ENCODE peak calls at places on chromosomes 13 and 19, in seven cellular contexts. One of them, this sample, is unnamed.

GRCh38 chr19:29663861-29664752 is 1.2 kb upstream of the PLEKHF1 start:
- DNase-seq in lower leg skin: no peak
- DNase-seq in ovary: no peak
- DNase-seq in H54: no peak
- DNase-seq in uterus: no peak
- DNase-seq in testis: no peak
- DNase-seq in A549: no peak
- DNase-seq in this sample: peak; percentile 19

GRCh38 chr13:75194717-75195116 is 287.3 kb downstream of the TBC1D4 start:
- DNase-seq in ovary: peak; percentile 32
- DNase-seq in lower leg skin: no peak
- DNase-seq in testis: no peak
- DNase-seq in A549: no peak
- DNase-seq in H54: no peak
- DNase-seq in uterus: no peak
- DNase-seq in this sample: peak; percentile 29

GRCh38 chr19:51701468-51702100 is 8.5 kb downstream of the SPACA6 start:
- DNase-seq in A549: no peak
- DNase-seq in testis: no peak
- DNase-seq in ovary: no peak
- DNase-seq in H54: no peak
- DNase-seq in uterus: no peak
- DNase-seq in lower leg skin: no peak
- DNase-seq in this sample: no peak

GRCh38 chr13:37058801-37059135 is 720 bp downstream of the SUPT20H start:
- DNase-seq in lower leg skin: no peak
- DNase-seq in uterus: no peak
- DNase-seq in ovary: no peak
- DNase-seq in testis: peak; percentile 58
- DNase-seq in H54: no peak
- DNase-seq in A549: no peak
- DNase-seq in this sample: no peak

GRCh38 chr19:28908941-28909340 is 304.0 kb downstream of the UQCRFS1 start:
- DNase-seq in testis: no peak
- DNase-seq in H54: no peak
- DNase-seq in lower leg skin: no peak
- DNase-seq in uterus: no peak
- DNase-seq in ovary: no peak
- DNase-seq in A549: no peak
- DNase-seq in this sample: no peak

GRCh38 chr13:113408562-113408961 is 44.6 kb upstream of the GRTP1 start:
- DNase-seq in A549: no peak
- DNase-seq in ovary: no peak
- DNase-seq in H54: no peak
- DNase-seq in testis: no peak
- DNase-seq in uterus: no peak
- DNase-seq in lower leg skin: no peak
- DNase-seq in this sample: peak; percentile 17

GRCh38 chr13:95235199-95235726 is 66.0 kb downstream of the ABCC4 start:
- DNase-seq in H54: no peak
- DNase-seq in testis: no peak
- DNase-seq in A549: no peak
- DNase-seq in lower leg skin: no peak
- DNase-seq in uterus: no peak
- DNase-seq in ovary: no peak
- DNase-seq in this sample: no peak

GRCh38 chr19:29665826-29666633 is 769 bp downstream of the PLEKHF1 start:
- DNase-seq in uterus: peak; percentile 54
- DNase-seq in lower leg skin: no peak
- DNase-seq in A549: no peak
- DNase-seq in H54: no peak
- DNase-seq in testis: peak; percentile 53
- DNase-seq in ovary: peak; percentile 64
- DNase-seq in this sample: peak; percentile 63

GRCh38 chr19:6835501-6835900 is 51.9 kb upstream of the ADGRE1 start:
- DNase-seq in H54: no peak
- DNase-seq in uterus: no peak
- DNase-seq in A549: no peak
- DNase-seq in testis: no peak
- DNase-seq in ovary: no peak
- DNase-seq in lower leg skin: no peak
- DNase-seq in this sample: no peak

GRCh38 chr19:17305517-17306284 is at the start of gene MRPL34:
- DNase-seq in lower leg skin: peak; percentile 95
- DNase-seq in A549: peak; percentile 99
- DNase-seq in uterus: peak; percentile 97
- DNase-seq in H54: peak; percentile 93
- DNase-seq in ovary: peak; percentile 96
- DNase-seq in testis: peak; percentile 97
- DNase-seq in this sample: peak; percentile 98
- TF ChIP-seq POLR2A in lower leg skin: peak; percentile 1
- TF ChIP-seq POLR2A in A549: peak; percentile 50
- TF ChIP-seq POLR2A in uterus: peak; percentile 70
- TF ChIP-seq POLR2A in H54: peak; percentile 49
- TF ChIP-seq POLR2A in ovary: peak; percentile 37
- TF ChIP-seq POLR2A in testis: no peak
- TF ChIP-seq POLR2A in this sample: no peak

GRCh38 chr19:1251503-1252220 is 3.3 kb downstream of the MIDN start:
- DNase-seq in H54: peak; percentile 60
- DNase-seq in lower leg skin: no peak
- DNase-seq in A549: peak; percentile 84
- DNase-seq in ovary: no peak
- DNase-seq in uterus: no peak
- DNase-seq in testis: no peak
- DNase-seq in this sample: peak; percentile 91
- TF ChIP-seq POLR2A in H54: no peak
- TF ChIP-seq POLR2A in lower leg skin: no peak
- TF ChIP-seq POLR2A in A549: no peak
- TF ChIP-seq POLR2A in ovary: no peak
- TF ChIP-seq POLR2A in uterus: no peak
- TF ChIP-seq POLR2A in testis: no peak
- TF ChIP-seq POLR2A in this sample: no peak

GRCh38 chr13:40388617-40389016 is 277.8 kb downstream of the FOXO1 start:
- DNase-seq in H54: no peak
- DNase-seq in lower leg skin: no peak
- DNase-seq in ovary: no peak
- DNase-seq in uterus: no peak
- DNase-seq in A549: no peak
- DNase-seq in testis: no peak
- DNase-seq in this sample: no peak
- TF ChIP-seq POLR2A in H54: no peak
- TF ChIP-seq POLR2A in lower leg skin: no peak
- TF ChIP-seq POLR2A in ovary: no peak
- TF ChIP-seq POLR2A in uterus: no peak
- TF ChIP-seq POLR2A in A549: no peak
- TF ChIP-seq POLR2A in testis: no peak
- TF ChIP-seq POLR2A in this sample: no peak

DNA sequence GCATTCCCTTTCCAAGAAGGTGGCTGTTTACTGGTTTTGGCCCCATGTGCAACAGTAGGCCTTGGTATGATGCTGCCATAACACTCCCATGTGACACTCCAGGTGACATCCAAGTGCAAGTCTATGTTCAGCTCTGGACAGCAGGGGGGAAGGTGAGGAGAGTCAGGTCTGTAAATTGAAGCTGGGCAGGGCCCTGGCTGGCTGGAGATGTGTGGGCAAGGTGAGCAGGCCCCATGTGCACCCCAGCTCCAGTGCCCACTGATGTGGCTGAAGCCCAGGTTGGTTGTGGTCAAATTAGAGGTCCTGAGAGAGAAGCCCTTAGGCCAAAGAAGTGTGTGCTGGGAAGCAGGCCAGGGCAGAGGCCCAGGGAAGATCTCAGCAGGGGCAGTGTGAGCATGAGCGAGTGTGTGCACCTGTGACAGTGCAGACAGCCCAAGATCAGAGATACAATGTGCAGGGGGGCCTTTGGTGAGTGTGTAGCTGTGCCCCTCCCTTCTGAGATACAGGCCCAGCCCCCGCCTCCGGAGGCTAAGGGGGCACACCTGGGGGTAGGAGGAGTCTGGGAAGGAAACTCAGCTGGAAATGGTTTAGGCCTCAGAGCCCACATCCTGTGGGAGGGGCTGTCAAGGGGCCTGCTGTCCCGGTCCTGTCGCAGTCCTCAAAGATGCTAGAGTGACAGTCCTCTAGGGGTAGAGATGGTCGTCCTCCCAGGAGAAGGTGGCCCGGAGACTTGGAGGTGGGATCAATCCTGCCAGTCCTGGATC is 18.6 kb downstream of the DEDD2 start:
- DNase-seq in H54: no peak
- DNase-seq in testis: no peak
- DNase-seq in ovary: no peak
- DNase-seq in lower leg skin: no peak
- DNase-seq in A549: no peak
- DNase-seq in uterus: no peak
- DNase-seq in this sample: no peak
- TF ChIP-seq POLR2A in H54: no peak
- TF ChIP-seq POLR2A in testis: no peak
- TF ChIP-seq POLR2A in ovary: no peak
- TF ChIP-seq POLR2A in lower leg skin: no peak
- TF ChIP-seq POLR2A in A549: no peak
- TF ChIP-seq POLR2A in uterus: no peak
- TF ChIP-seq POLR2A in this sample: no peak

GRCh38 chr13:35822666-35823065 is 308.5 kb downstream of the DCLK1 start:
- DNase-seq in H54: no peak
- DNase-seq in uterus: no peak
- DNase-seq in ovary: no peak
- DNase-seq in A549: no peak
- DNase-seq in lower leg skin: no peak
- DNase-seq in testis: no peak
- DNase-seq in this sample: no peak
- TF ChIP-seq POLR2A in H54: no peak
- TF ChIP-seq POLR2A in uterus: no peak
- TF ChIP-seq POLR2A in ovary: no peak
- TF ChIP-seq POLR2A in A549: no peak
- TF ChIP-seq POLR2A in lower leg skin: no peak
- TF ChIP-seq POLR2A in testis: no peak
- TF ChIP-seq POLR2A in this sample: no peak

GRCh38 chr13:111534646-111535461 is 214.4 kb downstream of the TEX29 start:
- DNase-seq in lower leg skin: no peak
- DNase-seq in ovary: no peak
- DNase-seq in uterus: no peak
- DNase-seq in H54: no peak
- DNase-seq in testis: no peak
- DNase-seq in A549: no peak
- DNase-seq in this sample: no peak
- TF ChIP-seq POLR2A in lower leg skin: no peak
- TF ChIP-seq POLR2A in ovary: no peak
- TF ChIP-seq POLR2A in uterus: no peak
- TF ChIP-seq POLR2A in H54: no peak
- TF ChIP-seq POLR2A in testis: no peak
- TF ChIP-seq POLR2A in A549: no peak
- TF ChIP-seq POLR2A in this sample: no peak

DNA sequence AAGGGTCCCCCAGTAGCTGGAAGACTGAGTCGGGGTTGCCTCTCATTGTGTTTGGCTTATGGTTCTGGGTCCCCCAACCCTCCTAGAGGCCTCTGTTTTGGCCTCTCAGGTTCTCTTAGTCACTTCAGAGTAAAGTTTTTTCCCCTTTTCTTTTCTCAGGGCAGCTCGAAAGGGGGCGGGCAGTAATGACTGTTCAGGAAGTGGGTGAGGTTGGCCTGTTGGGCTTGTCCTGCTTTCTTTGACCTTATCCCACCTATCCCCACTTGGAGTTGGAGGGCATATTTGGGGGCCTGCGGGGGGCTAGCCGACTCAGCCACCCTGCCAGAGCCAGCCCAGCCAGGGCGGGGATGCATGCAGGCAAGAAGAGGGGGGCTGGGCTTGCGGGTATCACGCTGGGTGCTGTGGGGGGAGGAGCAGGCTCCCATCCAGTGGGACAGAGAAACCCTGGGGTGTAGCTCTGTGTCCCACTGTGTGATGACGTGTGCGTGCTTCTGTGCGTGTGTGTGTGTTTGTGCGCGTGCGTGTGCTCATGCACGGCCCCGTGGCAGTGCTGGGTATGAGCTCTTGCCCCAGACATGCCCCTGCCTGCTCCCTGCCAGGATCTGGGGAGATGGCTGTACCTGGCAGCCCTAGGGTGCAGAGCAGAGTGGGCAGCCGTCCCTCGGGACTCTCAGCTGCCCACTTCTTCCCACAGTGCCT is 1.4 kb downstream of the CIC start:
- DNase-seq in uterus: peak; percentile 53
- DNase-seq in testis: peak; percentile 50
- DNase-seq in A549: peak; percentile 83
- DNase-seq in ovary: peak; percentile 65
- DNase-seq in lower leg skin: no peak
- DNase-seq in H54: peak; percentile 90
- DNase-seq in this sample: no peak
- TF ChIP-seq POLR2A in uterus: no peak
- TF ChIP-seq POLR2A in testis: no peak
- TF ChIP-seq POLR2A in A549: peak; percentile 60
- TF ChIP-seq POLR2A in ovary: no peak
- TF ChIP-seq POLR2A in lower leg skin: no peak
- TF ChIP-seq POLR2A in H54: peak; percentile 55
- TF ChIP-seq POLR2A in this sample: no peak

GRCh38 chr13:59609421-59609820 is 554.3 kb downstream of the DIAPH3 start:
- DNase-seq in H54: no peak
- DNase-seq in ovary: no peak
- DNase-seq in lower leg skin: no peak
- DNase-seq in A549: no peak
- DNase-seq in testis: no peak
- DNase-seq in uterus: no peak
- DNase-seq in this sample: no peak

GRCh38 chr13:59607780-59608233 is 555.9 kb downstream of the DIAPH3 start:
- DNase-seq in testis: no peak
- DNase-seq in H54: no peak
- DNase-seq in lower leg skin: no peak
- DNase-seq in uterus: no peak
- DNase-seq in ovary: no peak
- DNase-seq in A549: no peak
- DNase-seq in this sample: no peak

GRCh38 chr13:59601993-59602392 is 561.7 kb downstream of the DIAPH3 start:
- DNase-seq in testis: no peak
- DNase-seq in ovary: no peak
- DNase-seq in A549: no peak
- DNase-seq in uterus: no peak
- DNase-seq in H54: no peak
- DNase-seq in lower leg skin: no peak
- DNase-seq in this sample: no peak

GRCh38 chr13:59603646-59604045 is 560.1 kb downstream of the DIAPH3 start:
- DNase-seq in ovary: no peak
- DNase-seq in uterus: no peak
- DNase-seq in testis: no peak
- DNase-seq in lower leg skin: no peak
- DNase-seq in H54: no peak
- DNase-seq in A549: no peak
- DNase-seq in this sample: no peak

DNA sequence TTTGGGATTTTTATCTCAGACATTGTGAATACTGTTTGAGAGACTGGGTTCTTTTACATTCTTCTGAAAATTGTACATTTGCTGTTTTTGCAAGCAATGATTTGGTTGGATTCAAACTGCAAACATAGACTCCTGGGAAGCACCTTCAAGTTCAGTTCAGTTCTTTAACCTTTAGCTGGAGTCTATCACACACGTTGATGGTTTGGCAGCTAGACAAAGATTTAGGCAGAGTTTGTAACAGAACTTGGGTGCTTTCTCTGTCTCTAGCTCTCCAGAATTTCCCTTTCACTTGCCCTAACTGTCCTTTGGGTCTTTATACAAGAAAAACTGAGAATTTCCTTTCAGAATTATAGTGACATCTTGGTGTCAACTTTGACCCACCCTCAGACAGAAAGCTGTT is 556.6 kb downstream of the DIAPH3 start:
- DNase-seq in A549: no peak
- DNase-seq in testis: no peak
- DNase-seq in H54: no peak
- DNase-seq in uterus: no peak
- DNase-seq in ovary: no peak
- DNase-seq in lower leg skin: no peak
- DNase-seq in this sample: no peak
- TF ChIP-seq POLR2A in A549: no peak
- TF ChIP-seq POLR2A in testis: no peak
- TF ChIP-seq POLR2A in H54: no peak
- TF ChIP-seq POLR2A in uterus: no peak
- TF ChIP-seq POLR2A in ovary: no peak
- TF ChIP-seq POLR2A in lower leg skin: no peak
- TF ChIP-seq POLR2A in this sample: no peak